ENCODE peak calls at places on chromosomes 2 and 18, in four cellular contexts. V, Y, H and I are unnamed samples.

GRCh38 chr18:55265916-55266488 is 306.7 kb upstream of the CCDC68 start:
- DNase-seq in H (no peak), V (no peak), Y (peak; percentile 59), I (no peak)

GRCh38 chr2:237921967-237922492 is 44.8 kb upstream of the UBE2F start:
- DNase-seq in Y (no peak), V (no peak), H (no peak), I (no peak)

GRCh38 chr18:77597726-77598125 is 348.1 kb downstream of the GALR1 start:
- DNase-seq in H (no peak), V (no peak), Y (no peak), I (no peak)

GRCh38 chr2:236208281-236208900 is 40.2 kb upstream of the GBX2 start:
- DNase-seq in H (no peak), Y (no peak), V (no peak), I (no peak)

GRCh38 chr18:74283255-74283554 is 8.6 kb downstream of the CYB5A start:
- DNase-seq in H (no peak), V (no peak), Y (no peak), I (no peak)

GRCh38 chr2:25168256-25169072 is at the start of gene POMC:
- DNase-seq in Y (no peak), V (no peak), H (no peak), I (peak; percentile 24)

GRCh38 chr2:241219030-241219382 is 30.5 kb downstream of the ANO7 start:
- DNase-seq in Y (no peak), H (no peak), V (no peak), I (no peak)

GRCh38 chr18:32346667-32347066 is 124.0 kb downstream of the GAREM1 start:
- DNase-seq in H (no peak), V (no peak), Y (no peak), I (no peak)

GRCh38 chr2:229407170-229407569 is 136.1 kb upstream of the PID1 start:
- DNase-seq in V (peak; percentile 49), H (no peak), Y (no peak), I (peak; percentile 55)

GRCh38 chr2:200397785-200398184 is 91.3 kb downstream of the SPATS2L start:
- DNase-seq in V (no peak), H (no peak), Y (no peak), I (no peak)

GRCh38 chr2:54663424-54664030 is 59.9 kb upstream of the EML6 start:
- DNase-seq in V (peak; percentile 42), Y (no peak), H (no peak), I (no peak)
- TF ChIP-seq POLR2A in V (no peak), Y (peak; percentile 26), H (no peak), I (no peak)

GRCh38 chr2:66562337-66562685 is 127.4 kb downstream of the MEIS1 start:
- DNase-seq in H (no peak), V (no peak), Y (no peak), I (no peak)

GRCh38 chr2:66560683-66561082 is 125.8 kb downstream of the MEIS1 start:
- DNase-seq in V (no peak), H (no peak), Y (no peak), I (no peak)

GRCh38 chr2:66561645-66562336 is 126.9 kb downstream of the MEIS1 start:
- DNase-seq in H (no peak), Y (no peak), V (no peak), I (no peak)

GRCh38 chr2:66565291-66565690 is 130.4 kb downstream of the MEIS1 start:
- DNase-seq in H (no peak), V (no peak), Y (no peak), I (no peak)

GRCh38 chr2:66563473-66563872 is 128.5 kb downstream of the MEIS1 start:
- DNase-seq in Y (no peak), H (no peak), V (peak; percentile 22), I (no peak)
- TF ChIP-seq MYC in Y (no peak), H (no peak), V (no peak), I (no peak)

DNA sequence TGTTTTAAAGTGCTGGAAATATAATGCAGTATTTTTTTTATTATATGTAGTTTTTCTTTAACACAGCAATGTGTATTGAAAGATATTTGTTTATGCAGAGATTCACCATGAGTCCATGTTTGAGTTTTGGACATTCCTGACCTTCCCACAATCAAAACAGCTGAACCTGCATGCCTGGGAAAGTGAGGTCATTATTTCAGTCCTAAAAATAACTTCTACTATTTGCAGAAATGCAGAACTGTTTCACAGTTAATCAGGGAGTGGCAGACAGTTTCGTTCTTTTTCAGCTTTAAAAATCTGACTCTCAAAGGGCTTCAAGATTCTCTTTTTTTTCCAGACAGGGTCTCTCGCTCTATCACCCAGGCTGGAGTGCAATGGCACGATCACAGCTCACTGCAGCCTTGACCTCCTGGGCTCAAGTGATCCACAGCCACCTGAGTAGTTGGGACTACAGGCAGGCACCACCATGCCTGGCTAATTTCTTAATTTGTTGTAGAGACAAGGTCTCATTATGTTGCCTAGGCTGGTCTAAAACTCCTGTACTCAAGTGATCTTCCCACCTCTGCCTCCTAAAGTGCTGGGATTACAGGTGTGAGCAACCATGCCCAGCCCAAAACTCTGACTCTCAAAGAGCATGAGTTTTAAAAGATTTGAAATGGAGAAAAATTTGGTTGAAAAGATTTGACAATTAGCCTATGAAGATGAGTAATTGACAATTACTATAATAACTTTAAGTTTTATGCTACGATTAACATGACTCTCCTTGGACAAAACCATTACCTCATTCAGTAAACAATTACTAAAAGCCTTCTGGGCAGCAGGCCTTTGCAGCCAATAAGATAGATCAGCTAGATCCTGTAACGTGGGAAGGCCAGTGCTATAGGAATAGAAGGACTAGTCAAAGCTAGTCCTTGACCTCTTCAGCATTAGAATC is 5.0 kb upstream of the MYL12B start:
- DNase-seq in V (peak; percentile 84), H (no peak), Y (no peak), I (no peak)
- TF ChIP-seq CHD2 in V (no peak), H (no peak), Y (no peak), I (no peak)

DNA sequence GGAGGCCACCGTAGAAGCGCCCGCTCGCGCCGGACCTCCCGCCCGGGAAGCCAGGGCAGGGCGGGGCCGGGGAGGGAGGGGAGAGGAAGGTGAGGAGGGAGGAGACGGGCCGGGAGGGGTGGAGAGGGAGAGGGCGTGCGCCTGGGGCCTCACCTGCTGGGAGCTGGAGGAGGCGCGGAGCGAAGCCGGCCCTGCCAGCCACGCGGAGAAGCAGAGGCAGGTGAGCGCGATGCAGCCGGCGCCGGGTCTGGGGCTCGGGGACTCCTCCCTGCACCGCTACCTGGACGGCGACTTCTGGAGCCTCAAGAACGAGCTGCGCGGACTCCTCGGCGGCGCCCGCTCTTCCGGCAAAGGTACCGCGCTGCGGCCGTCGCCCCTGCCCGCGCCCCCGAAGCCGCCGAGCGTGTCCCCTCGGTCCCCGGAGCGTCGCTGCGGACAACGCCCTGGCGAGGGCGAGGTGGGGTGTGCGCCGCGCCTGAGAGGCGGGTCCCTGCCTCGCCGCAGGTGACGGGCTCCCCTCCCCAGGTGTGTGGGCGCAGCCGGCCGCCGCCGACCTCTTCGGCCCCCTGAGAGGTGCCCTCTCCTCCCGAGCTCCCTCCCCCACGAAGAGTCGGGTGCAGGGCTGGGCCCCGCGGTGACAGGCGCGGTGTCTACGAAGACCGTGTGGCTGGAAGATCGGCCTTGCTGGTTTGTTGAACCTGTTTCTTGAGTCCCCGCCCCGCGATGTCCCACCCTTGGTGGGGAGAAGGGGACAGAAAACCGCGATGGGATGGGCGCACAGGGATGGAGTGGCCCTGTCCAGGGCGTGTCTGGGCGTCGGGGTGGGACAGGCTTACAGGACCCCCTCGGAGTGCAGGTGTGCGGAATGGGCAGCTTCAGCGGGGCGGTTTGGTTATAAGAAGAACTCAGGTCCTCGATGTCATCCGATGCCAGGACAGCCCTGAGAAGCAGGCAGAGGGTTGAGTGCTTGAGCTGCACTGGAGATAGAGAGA is at the start of gene ACOXL:
- DNase-seq in H (peak; percentile 30), V (no peak), Y (no peak), I (no peak)
- TF ChIP-seq POLR2A in H (no peak), V (no peak), Y (no peak), I (no peak)